ENCODE peak calls at places on chromosomes 2 and 18, in four cellular contexts. One of them, this sample, is unnamed.

GRCh38 chr2:217092710-217093379 is 233.0 kb upstream of the TNP1 start:
- DNase-seq in stimulated activated CD8-positive, alpha-beta memory T cell treated with anti-CD3 and anti-CD28 coated beads, Interleukin-15, amount 100 ng/mL, for 24 hours: no peak
- DNase-seq in NCI-H1417: no peak
- DNase-seq in endothelial cell: no peak
- DNase-seq in this sample: no peak

GRCh38 chr2:48914477-48915077 is 159.1 kb upstream of the LHCGR start:
- DNase-seq in stimulated activated CD8-positive, alpha-beta memory T cell treated with anti-CD3 and anti-CD28 coated beads, Interleukin-15, amount 100 ng/mL, for 24 hours: no peak
- DNase-seq in endothelial cell: no peak
- DNase-seq in NCI-H1417: no peak
- DNase-seq in this sample: no peak

GRCh38 chr2:108987111-108987510 is 1.9 kb downstream of the EDAR start:
- DNase-seq in NCI-H1417: no peak
- DNase-seq in endothelial cell: no peak
- DNase-seq in stimulated activated CD8-positive, alpha-beta memory T cell treated with anti-CD3 and anti-CD28 coated beads, Interleukin-15, amount 100 ng/mL, for 24 hours: no peak
- DNase-seq in this sample: no peak

GRCh38 chr2:207061181-207061580 is 104.6 kb downstream of the KLF7 start:
- DNase-seq in stimulated activated CD8-positive, alpha-beta memory T cell treated with anti-CD3 and anti-CD28 coated beads, Interleukin-15, amount 100 ng/mL, for 24 hours: no peak
- DNase-seq in endothelial cell: no peak
- DNase-seq in NCI-H1417: no peak
- DNase-seq in this sample: no peak

GRCh38 chr2:30135541-30135940 is 11.3 kb upstream of the YPEL5 start:
- DNase-seq in stimulated activated CD8-positive, alpha-beta memory T cell treated with anti-CD3 and anti-CD28 coated beads, Interleukin-15, amount 100 ng/mL, for 24 hours: no peak
- DNase-seq in endothelial cell: no peak
- DNase-seq in NCI-H1417: no peak
- DNase-seq in this sample: no peak

GRCh38 chr2:172086349-172087190 is 1.3 kb downstream of the DLX1 start:
- DNase-seq in stimulated activated CD8-positive, alpha-beta memory T cell treated with anti-CD3 and anti-CD28 coated beads, Interleukin-15, amount 100 ng/mL, for 24 hours: no peak
- DNase-seq in NCI-H1417: no peak
- DNase-seq in endothelial cell: no peak
- DNase-seq in this sample: no peak

GRCh38 chr2:167406558-167406957 is 518.3 kb downstream of the XIRP2 start:
- DNase-seq in stimulated activated CD8-positive, alpha-beta memory T cell treated with anti-CD3 and anti-CD28 coated beads, Interleukin-15, amount 100 ng/mL, for 24 hours: no peak
- DNase-seq in NCI-H1417: no peak
- DNase-seq in endothelial cell: no peak
- DNase-seq in this sample: no peak

GRCh38 chr2:26077291-26077690 is 43.4 kb downstream of the RAB10 start:
- DNase-seq in stimulated activated CD8-positive, alpha-beta memory T cell treated with anti-CD3 and anti-CD28 coated beads, Interleukin-15, amount 100 ng/mL, for 24 hours: no peak
- DNase-seq in NCI-H1417: no peak
- DNase-seq in endothelial cell: no peak
- DNase-seq in this sample: no peak

GRCh38 chr18:11040823-11041712 is 108.3 kb downstream of the PIEZO2 start:
- DNase-seq in endothelial cell: peak
- DNase-seq in NCI-H1417: peak
- DNase-seq in stimulated activated CD8-positive, alpha-beta memory T cell treated with anti-CD3 and anti-CD28 coated beads, Interleukin-15, amount 100 ng/mL, for 24 hours: no peak
- DNase-seq in this sample: no peak

GRCh38 chr18:68648191-68648590 is 66.7 kb downstream of the TMX3 start:
- DNase-seq in endothelial cell: no peak
- DNase-seq in NCI-H1417: no peak
- DNase-seq in stimulated activated CD8-positive, alpha-beta memory T cell treated with anti-CD3 and anti-CD28 coated beads, Interleukin-15, amount 100 ng/mL, for 24 hours: no peak
- DNase-seq in this sample: no peak

GRCh38 chr2:201111096-201111495 is 4.9 kb upstream of the CFLAR start:
- DNase-seq in endothelial cell: no peak
- DNase-seq in NCI-H1417: no peak
- DNase-seq in stimulated activated CD8-positive, alpha-beta memory T cell treated with anti-CD3 and anti-CD28 coated beads, Interleukin-15, amount 100 ng/mL, for 24 hours: no peak
- DNase-seq in this sample: no peak

GRCh38 chr2:141021109-141021508 is 1109.7 kb downstream of the LRP1B start:
- DNase-seq in NCI-H1417: no peak
- DNase-seq in stimulated activated CD8-positive, alpha-beta memory T cell treated with anti-CD3 and anti-CD28 coated beads, Interleukin-15, amount 100 ng/mL, for 24 hours: no peak
- DNase-seq in endothelial cell: no peak
- DNase-seq in this sample: no peak

GRCh38 chr2:8515864-8516533 is 165.9 kb upstream of the ID2 start:
- DNase-seq in stimulated activated CD8-positive, alpha-beta memory T cell treated with anti-CD3 and anti-CD28 coated beads, Interleukin-15, amount 100 ng/mL, for 24 hours: no peak
- DNase-seq in NCI-H1417: peak
- DNase-seq in endothelial cell: no peak
- DNase-seq in this sample: no peak

GRCh38 chr18:13178976-13179375 is 39.6 kb upstream of the LDLRAD4 start:
- DNase-seq in endothelial cell: no peak
- DNase-seq in NCI-H1417: no peak
- DNase-seq in stimulated activated CD8-positive, alpha-beta memory T cell treated with anti-CD3 and anti-CD28 coated beads, Interleukin-15, amount 100 ng/mL, for 24 hours: no peak
- DNase-seq in this sample: no peak

GRCh38 chr2:188291617-188292445 is at the start of gene GULP1:
- DNase-seq in NCI-H1417: peak
- DNase-seq in stimulated activated CD8-positive, alpha-beta memory T cell treated with anti-CD3 and anti-CD28 coated beads, Interleukin-15, amount 100 ng/mL, for 24 hours: no peak
- DNase-seq in endothelial cell: peak
- DNase-seq in this sample: no peak

GRCh38 chr18:23618862-23619387 is 32.6 kb upstream of the NPC1 start:
- DNase-seq in stimulated activated CD8-positive, alpha-beta memory T cell treated with anti-CD3 and anti-CD28 coated beads, Interleukin-15, amount 100 ng/mL, for 24 hours: no peak
- DNase-seq in NCI-H1417: no peak
- DNase-seq in endothelial cell: peak
- DNase-seq in this sample: peak

GRCh38 chr2:230441188-230441897 is 25.3 kb downstream of the SP100 start:
- DNase-seq in stimulated activated CD8-positive, alpha-beta memory T cell treated with anti-CD3 and anti-CD28 coated beads, Interleukin-15, amount 100 ng/mL, for 24 hours: no peak
- DNase-seq in NCI-H1417: no peak
- DNase-seq in endothelial cell: no peak
- DNase-seq in this sample: no peak

GRCh38 chr2:140600116-140600515 is 1530.7 kb downstream of the LRP1B start:
- DNase-seq in stimulated activated CD8-positive, alpha-beta memory T cell treated with anti-CD3 and anti-CD28 coated beads, Interleukin-15, amount 100 ng/mL, for 24 hours: no peak
- DNase-seq in endothelial cell: no peak
- DNase-seq in NCI-H1417: no peak
- DNase-seq in this sample: no peak

GRCh38 chr2:162574615-162575452 is 230.9 kb downstream of the GCA start:
- DNase-seq in endothelial cell: no peak
- DNase-seq in stimulated activated CD8-positive, alpha-beta memory T cell treated with anti-CD3 and anti-CD28 coated beads, Interleukin-15, amount 100 ng/mL, for 24 hours: no peak
- DNase-seq in NCI-H1417: peak
- DNase-seq in this sample: no peak

GRCh38 chr18:32907656-32908441 is 135.0 kb upstream of the KLHL14 start:
- DNase-seq in stimulated activated CD8-positive, alpha-beta memory T cell treated with anti-CD3 and anti-CD28 coated beads, Interleukin-15, amount 100 ng/mL, for 24 hours: no peak
- DNase-seq in NCI-H1417: no peak
- DNase-seq in endothelial cell: no peak
- DNase-seq in this sample: no peak